ENCODE peak calls at places on chromosomes 13 and 19, in ten cellular contexts. E is cardiac muscle cell, I is cardiac fibroblast, Q is neural progenitor cell, K is thoracic aorta, P is Panc1, Z is tibial nerve, T is astrocyte of the spinal cord, H is A549, Y is lung. U is an unnamed sample.

GRCh38 chr13:46672338-46673090 is 119.5 kb downstream of the LRCH1 start:
- DNase-seq in P (no peak), K (no peak), Z (no peak), H (no peak), E (no peak), Q (no peak), I (no peak), T (no peak), Y (no peak), U (no peak)

GRCh38 chr19:29325241-29325975 is 112.5 kb upstream of the UQCRFS1 start:
- DNase-seq in E (no peak), P (no peak), T (no peak), Y (peak), I (no peak), H (no peak), Q (no peak), Z (no peak), K (no peak), U (no peak)

GRCh38 chr19:34481861-34482379 is 362 bp downstream of the WTIP start:
- DNase-seq in Z (no peak), K (no peak), T (no peak), P (no peak), E (no peak), H (peak), Q (no peak), Y (no peak), I (no peak), U (peak)

GRCh38 chr13:107712145-107712544 is 503.2 kb downstream of the LIG4 start:
- DNase-seq in K (no peak), H (no peak), T (no peak), Z (no peak), Y (no peak), E (no peak), Q (no peak), P (no peak), I (no peak), U (no peak)

GRCh38 chr19:30374791-30375650 is 2.8 kb downstream of the ZNF536 start:
- DNase-seq in E (no peak), K (no peak), I (no peak), T (no peak), Z (no peak), P (no peak), Y (no peak), Q (peak), H (no peak), U (no peak)

GRCh38 chr13:77620138-77620537 is 77.3 kb upstream of the SLAIN1 start:
- DNase-seq in Z (no peak), K (no peak), P (no peak), I (no peak), T (no peak), E (no peak), Y (no peak), Q (no peak), H (no peak), U (no peak)

GRCh38 chr13:79290595-79291244 is 115.3 kb downstream of the RBM26 start:
- DNase-seq in Z (no peak), H (no peak), Y (no peak), K (no peak), Q (peak), P (no peak), I (peak), E (peak), T (no peak), U (no peak)

GRCh38 chr19:43667524-43668405 is 2.2 kb downstream of the PLAUR start:
- DNase-seq in K (no peak), P (no peak), H (no peak), Q (peak), T (no peak), E (peak), Y (peak), I (peak), Z (no peak), U (no peak)

GRCh38 chr19:12867120-12868099 is 13.8 kb downstream of the DNASE2 start:
- DNase-seq in Q (peak), Z (no peak), I (peak), H (peak), Y (no peak), E (peak), T (peak), P (no peak), K (no peak), U (peak)

GRCh38 chr19:5434970-5435641 is 20.1 kb upstream of the ZNRF4 start:
- DNase-seq in K (no peak), Z (no peak), I (peak), Q (no peak), H (peak), P (no peak), E (peak), T (peak), Y (no peak), U (peak)

GRCh38 chr13:37453246-37453645 is 145.3 kb downstream of the POSTN start:
- DNase-seq in T (no peak), I (peak), Q (no peak), P (no peak), E (peak), H (no peak), Z (no peak), K (no peak), Y (no peak), U (peak)

GRCh38 chr13:103772576-103772975 is 706.4 kb upstream of the SLC10A2 start:
- DNase-seq in T (no peak), H (peak), P (no peak), Z (no peak), Y (no peak), I (no peak), Q (no peak), E (no peak), K (no peak), U (no peak)

GRCh38 chr19:2343289-2343982 is 15.0 kb downstream of the SPPL2B start:
- DNase-seq in Q (no peak), Z (no peak), T (no peak), I (no peak), H (no peak), E (no peak), Y (no peak), P (no peak), K (no peak), U (no peak)

GRCh38 chr13:92260363-92260762 is 861.9 kb downstream of the GPC5 start:
- DNase-seq in T (no peak), Q (no peak), E (no peak), P (no peak), Z (no peak), K (no peak), I (no peak), H (no peak), Y (no peak), U (no peak)

GRCh38 chr13:71210861-71211260 is 656.1 kb downstream of the DACH1 start:
- DNase-seq in K (no peak), Y (no peak), E (no peak), Z (no peak), I (no peak), Q (no peak), H (no peak), T (peak), P (no peak), U (no peak)

GRCh38 chr19:35868172-35868822 is at the start of gene APLP1:
- DNase-seq in Z (no peak), Q (peak), K (no peak), H (peak), T (no peak), P (no peak), E (peak), I (peak), Y (peak), U (peak)

GRCh38 chr13:44231786-44232516 is 141.7 kb upstream of the SERP2 start:
- DNase-seq in T (peak), K (no peak), I (peak), Z (peak), Y (peak), H (peak), P (no peak), Q (no peak), E (peak), U (peak)

GRCh38 chr19:13840751-13841338 is 36.1 kb upstream of the NANOS3 start:
- DNase-seq in P (no peak), Z (no peak), T (peak), K (no peak), I (peak), Q (no peak), E (no peak), H (no peak), Y (no peak), U (no peak)

GRCh38 chr19:5024282-5024681 is 55.4 kb downstream of the KDM4B start:
- DNase-seq in P (no peak), E (no peak), T (no peak), K (no peak), Q (no peak), H (no peak), Y (no peak), I (no peak), Z (no peak), U (no peak)

GRCh38 chr13:95375706-95376105 is 74.5 kb upstream of the ABCC4 start:
- DNase-seq in H (no peak), T (no peak), P (no peak), E (no peak), Z (no peak), K (no peak), Y (no peak), I (no peak), Q (no peak), U (no peak)

GRCh38 chr19:8307400-8307964 is 676 bp downstream of the CD320 start:
- DNase-seq in I (no peak), Q (peak), Y (no peak), K (no peak), Z (no peak), T (no peak), P (no peak), H (no peak), E (no peak), U (no peak)

GRCh38 chr13:113831061-113831460 is 32.8 kb downstream of the GAS6 start:
- DNase-seq in Z (no peak), Q (no peak), Y (no peak), H (no peak), E (no peak), T (no peak), I (no peak), P (no peak), K (no peak), U (no peak)

GRCh38 chr19:35416331-35416730 is 31.7 kb upstream of the FFAR2 start:
- DNase-seq in H (no peak), I (no peak), E (no peak), K (no peak), Q (no peak), Z (no peak), Y (no peak), T (no peak), P (no peak), U (no peak)

GRCh38 chr19:32199501-32200040 is 145.8 kb upstream of the ZNF507 start:
- DNase-seq in H (no peak), T (no peak), P (no peak), Z (no peak), K (no peak), Y (peak), E (no peak), Q (no peak), I (no peak), U (no peak)

GRCh38 chr13:27789495-27790303 is 2.6 kb upstream of the GSX1 start:
- DNase-seq in Q (peak), H (no peak), E (no peak), T (no peak), Z (no peak), Y (no peak), K (no peak), I (no peak), P (no peak), U (no peak)

GRCh38 chr13:54241719-54242118 is 1213.1 kb downstream of the OLFM4 start:
- DNase-seq in Y (no peak), K (no peak), P (no peak), Z (peak), I (no peak), T (peak), E (no peak), Q (no peak), H (no peak), U (peak)

GRCh38 chr13:44272692-44273091 is 100.9 kb upstream of the SERP2 start:
- DNase-seq in I (peak), T (peak), K (no peak), Y (no peak), Z (no peak), Q (no peak), H (no peak), E (peak), P (no peak), U (no peak)

GRCh38 chr13:33377825-33378224 is 92.3 kb upstream of the STARD13 start:
- DNase-seq in Y (no peak), T (no peak), P (no peak), K (no peak), E (no peak), I (no peak), Z (no peak), Q (no peak), H (no peak), U (no peak)

GRCh38 chr13:110227416-110227815 is 79.5 kb downstream of the COL4A1 start:
- DNase-seq in K (no peak), H (no peak), T (no peak), P (no peak), E (no peak), Q (no peak), I (no peak), Y (no peak), Z (no peak), U (no peak)

GRCh38 chr19:12665646-12666304 is 767 bp downstream of the MAN2B1 start:
- DNase-seq in P (no peak), H (no peak), K (no peak), Q (no peak), E (no peak), I (no peak), Y (no peak), Z (no peak), T (no peak), U (no peak)

GRCh38 chr19:46404884-46405658 is 8.3 kb downstream of the CCDC8 start:
- DNase-seq in T (no peak), E (peak), Q (peak), Y (no peak), P (no peak), I (peak), Z (no peak), H (peak), K (no peak), U (peak)
- TF ChIP-seq CTCF in T (peak), E (peak), Q (peak), Y (no peak), P (no peak), I (no peak), Z (no peak), H (peak), K (no peak), U (peak)

DNA sequence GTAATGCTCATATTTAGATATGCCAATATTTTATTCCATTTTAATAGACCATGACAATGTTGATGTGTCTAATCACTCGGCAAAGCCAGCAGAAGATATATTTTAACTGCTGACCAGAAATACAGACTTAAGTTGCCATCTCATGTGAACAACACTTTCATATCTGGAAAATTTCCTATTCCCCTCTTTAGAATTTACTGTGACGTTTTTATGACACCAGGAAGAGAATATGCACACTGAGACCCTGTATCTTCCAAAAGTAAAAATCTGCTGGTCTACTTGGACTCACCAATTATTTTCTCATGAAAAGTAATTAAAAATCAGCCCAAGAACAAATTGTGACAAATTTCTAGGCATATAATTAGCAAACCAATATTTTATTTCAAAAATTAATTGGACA is 2.1 kb downstream of the PROSER1 start:
- DNase-seq in Y (no peak), E (no peak), P (no peak), T (no peak), K (no peak), Q (no peak), H (no peak), I (no peak), Z (no peak), U (no peak)
- H3K4me3 ChIP-seq in Y (no peak), E (peak), P (peak), T (peak), K (peak), Q (peak), H (peak), I (peak), Z (no peak), U (peak)

GRCh38 chr19:10895363-10895762 is 24.0 kb downstream of the CARM1 start:
- DNase-seq in I (no peak), H (no peak), Q (no peak), T (no peak), K (no peak), Y (no peak), Z (no peak), E (no peak), P (no peak), U (no peak)

GRCh38 chr19:10896851-10897526 is 25.6 kb downstream of the CARM1 start:
- DNase-seq in Z (no peak), Q (no peak), H (peak), E (no peak), I (no peak), P (no peak), K (no peak), Y (no peak), T (no peak), U (no peak)

GRCh38 chr19:10898633-10899032 is 27.3 kb downstream of the CARM1 start:
- DNase-seq in H (no peak), Y (no peak), T (no peak), P (no peak), E (no peak), K (no peak), I (no peak), Q (no peak), Z (no peak), U (no peak)

GRCh38 chr19:10894911-10895213 is 23.5 kb downstream of the CARM1 start:
- DNase-seq in P (no peak), Q (no peak), K (no peak), Z (no peak), E (no peak), I (no peak), Y (no peak), H (no peak), T (no peak), U (no peak)

DNA sequence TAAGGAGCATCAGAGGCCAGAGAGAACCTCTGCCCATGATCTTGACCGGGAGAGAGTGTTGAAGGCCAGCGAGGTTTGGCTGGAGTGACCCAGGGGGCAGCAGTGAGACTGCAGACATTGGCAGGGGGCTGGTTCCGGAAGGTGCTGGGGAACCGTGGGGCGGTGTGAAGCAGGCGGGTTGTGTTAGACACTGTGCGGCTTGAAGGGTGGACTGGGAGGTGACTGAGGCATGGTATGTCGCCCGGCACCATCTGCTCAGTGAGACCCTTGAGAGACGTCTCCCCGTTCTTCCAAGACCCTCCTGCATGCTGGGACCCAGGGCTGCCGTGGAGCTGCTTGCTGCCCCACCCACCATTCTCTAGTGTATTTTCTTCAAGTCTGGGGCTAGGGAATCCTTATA is 24.6 kb downstream of the CARM1 start:
- DNase-seq in K (no peak), T (no peak), H (no peak), Z (no peak), P (no peak), I (no peak), Q (no peak), Y (no peak), E (no peak), U (no peak)
- TF ChIP-seq CTCF in K (no peak), T (peak), H (no peak), Z (no peak), P (no peak), I (no peak), Q (no peak), Y (no peak), E (peak), U (no peak)

GRCh38 chr13:74335370-74335769 is 201.2 kb upstream of the KLF12 start:
- DNase-seq in Z (no peak), P (no peak), E (no peak), I (no peak), Y (no peak), Q (no peak), H (no peak), K (no peak), T (no peak), U (no peak)

GRCh38 chr13:74324338-74324737 is 190.1 kb upstream of the KLF12 start:
- DNase-seq in K (no peak), Q (no peak), Z (no peak), I (no peak), P (no peak), E (no peak), H (no peak), Y (no peak), T (no peak), U (no peak)

GRCh38 chr13:74325106-74325505 is 190.9 kb upstream of the KLF12 start:
- DNase-seq in H (peak), I (peak), E (peak), K (no peak), P (no peak), Z (peak), Q (no peak), T (peak), Y (no peak), U (peak)

GRCh38 chr13:74329978-74330377 is 195.8 kb upstream of the KLF12 start:
- DNase-seq in P (no peak), T (no peak), Y (no peak), I (no peak), E (peak), K (no peak), H (no peak), Q (no peak), Z (no peak), U (peak)
- H3K4me3 ChIP-seq in P (no peak), T (no peak), Y (no peak), I (no peak), E (no peak), K (no peak), H (no peak), Q (no peak), Z (no peak), U (no peak)

GRCh38 chr19:55913643-55914268 is 18.4 kb downstream of the NLRP13 start:
- DNase-seq in P (no peak), E (no peak), H (no peak), I (no peak), Y (no peak), K (no peak), T (no peak), Z (no peak), Q (no peak), U (no peak)
- TF ChIP-seq CTCF in P (peak), E (no peak), H (no peak), I (peak), Y (no peak), K (no peak), T (no peak), Z (no peak), Q (no peak), U (no peak)